ENCODE peak calls at places on chromosomes 5 and 9, in four cellular contexts. R is IMR-90, C is H1, Z is K562. V is an unnamed sample.

GRCh38 chr9:394347-395052 is 179.8 kb downstream of the DOCK8 start:
- DNase-seq in C (no peak), Z (no peak), R (no peak), V (no peak)

GRCh38 chr9:112069318-112070169 is 105.6 kb downstream of the SUSD1 start:
- DNase-seq in Z (peak), C (no peak), R (no peak), V (peak)

GRCh38 chr5:10663531-10664183 is 97.4 kb downstream of the DAP start:
- DNase-seq in R (peak), C (no peak), Z (no peak), V (no peak)

GRCh38 chr9:95092321-95093072 is 225.0 kb downstream of the FANCC start:
- DNase-seq in C (no peak), Z (no peak), R (peak), V (no peak)

GRCh38 chr9:97276310-97276852 is 31.1 kb upstream of the CCDC180 start:
- DNase-seq in Z (no peak), C (no peak), R (no peak), V (no peak)

GRCh38 chr9:97386733-97387503 is 25.0 kb upstream of the TDRD7 start:
- DNase-seq in Z (peak), C (peak), R (peak), V (no peak)

GRCh38 chr9:6904366-6904765 is 146.6 kb downstream of the KDM4C start:
- DNase-seq in Z (no peak), R (no peak), C (no peak), V (no peak)

GRCh38 chr9:68454579-68455334 is 85.9 kb downstream of the TMEM252 start:
- DNase-seq in Z (no peak), R (no peak), C (no peak), V (no peak)

GRCh38 chr5:52560366-52560765 is 227.3 kb upstream of the ITGA1 start:
- DNase-seq in R (no peak), Z (no peak), C (no peak), V (no peak)

GRCh38 chr9:97501177-97501971 is at the start of gene TMOD1:
- DNase-seq in C (peak), Z (peak), R (peak), V (no peak)

GRCh38 chr5:3659907-3660306 is 64.3 kb downstream of the IRX1 start:
- DNase-seq in C (no peak), Z (no peak), R (peak), V (no peak)

GRCh38 chr9:14021871-14022525 is 291.9 kb downstream of the NFIB start:
- DNase-seq in R (peak), C (no peak), Z (no peak), V (no peak)

GRCh38 chr5:127517110-127517479 is 345 bp upstream of the PRRC1 start:
- DNase-seq in R (peak), Z (no peak), C (no peak), V (peak)

GRCh38 chr9:93143830-93144530 is 9.9 kb upstream of the NINJ1 start:
- DNase-seq in C (no peak), R (no peak), Z (no peak), V (no peak)

GRCh38 chr5:99030871-99031440 is 102.1 kb upstream of the CHD1 start:
- DNase-seq in R (no peak), C (no peak), Z (no peak), V (no peak)

GRCh38 chr5:64330728-64331231 is 165.1 kb downstream of the RNF180 start:
- DNase-seq in C (no peak), Z (no peak), R (no peak), V (no peak)

GRCh38 chr9:35481347-35481975 is 8.4 kb upstream of the RUSC2 start:
- DNase-seq in C (peak), R (peak), Z (peak), V (no peak)

GRCh38 chr5:157652377-157652692 is at the start of gene SOX30:
- DNase-seq in Z (no peak), C (no peak), R (no peak), V (no peak)

GRCh38 chr5:2704806-2705645 is 46.5 kb downstream of the IRX2 start:
- DNase-seq in C (no peak), Z (no peak), R (no peak), V (no peak)

GRCh38 chr9:652896-653295 is 188.6 kb upstream of the DMRT1 start:
- DNase-seq in R (no peak), Z (no peak), C (no peak), V (no peak)

GRCh38 chr5:123086376-123087055 is 2.5 kb upstream of the PRDM6 start:
- DNase-seq in Z (no peak), R (no peak), C (peak), V (no peak)

GRCh38 chr5:169950333-169950732 is 30.0 kb downstream of the INSYN2B start:
- DNase-seq in C (no peak), Z (no peak), R (no peak), V (no peak)

GRCh38 chr5:74355041-74355440 is 285.5 kb downstream of the ENC1 start:
- DNase-seq in C (no peak), Z (no peak), R (no peak), V (no peak)

GRCh38 chr5:85717203-85717563 is 900.6 kb upstream of the COX7C start:
- DNase-seq in R (no peak), Z (no peak), C (no peak), V (no peak)

GRCh38 chr9:93155716-93156474 is 21.8 kb upstream of the NINJ1 start:
- DNase-seq in R (no peak), C (no peak), Z (no peak), V (no peak)

GRCh38 chr5:120873083-120873482 is 409.0 kb downstream of the PRR16 start:
- DNase-seq in C (no peak), R (peak), Z (no peak), V (no peak)

GRCh38 chr5:40681351-40682311 is 1.9 kb downstream of the PTGER4 start:
- DNase-seq in Z (no peak), R (no peak), C (peak), V (no peak)

GRCh38 chr5:142421625-142422397 is 97.0 kb upstream of the SPRY4 start:
- DNase-seq in R (no peak), Z (no peak), C (no peak), V (no peak)

DNA sequence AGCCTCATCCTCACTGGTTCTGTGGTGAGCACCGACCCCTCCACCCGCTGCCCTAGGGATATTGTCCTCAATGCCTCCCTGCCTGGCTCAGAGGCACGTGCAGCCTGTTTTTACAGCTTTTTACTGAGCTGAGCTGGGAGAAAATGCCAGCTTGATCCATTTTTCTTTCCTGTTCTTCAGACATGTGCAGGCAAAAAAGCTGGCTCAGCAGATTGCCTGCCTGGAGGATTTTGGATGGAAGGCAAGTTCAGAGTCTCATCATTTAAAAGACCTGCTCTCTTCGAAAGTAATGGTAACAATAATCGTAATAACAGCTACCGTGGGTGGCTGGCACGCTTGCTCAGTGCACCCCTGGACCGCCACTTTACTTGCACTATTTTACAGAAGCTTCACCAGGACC is 135.0 kb upstream of the SMIM23 start:
- DNase-seq in Z (no peak), C (no peak), R (no peak), V (no peak)
- TF ChIP-seq CHD1 in Z (no peak), C (no peak), R (no peak), V (no peak)

GRCh38 chr5:32869216-32869615 is 158.1 kb downstream of the NPR3 start:
- DNase-seq in C (no peak), Z (no peak), R (peak), V (no peak)

GRCh38 chr5:32866138-32866537 is 155.0 kb downstream of the NPR3 start:
- DNase-seq in Z (no peak), C (no peak), R (no peak), V (no peak)

GRCh38 chr5:32865475-32865874 is 154.4 kb downstream of the NPR3 start:
- DNase-seq in C (no peak), Z (no peak), R (peak), V (no peak)
- TF ChIP-seq CHD1 in C (no peak), Z (no peak), R (no peak), V (no peak)

DNA sequence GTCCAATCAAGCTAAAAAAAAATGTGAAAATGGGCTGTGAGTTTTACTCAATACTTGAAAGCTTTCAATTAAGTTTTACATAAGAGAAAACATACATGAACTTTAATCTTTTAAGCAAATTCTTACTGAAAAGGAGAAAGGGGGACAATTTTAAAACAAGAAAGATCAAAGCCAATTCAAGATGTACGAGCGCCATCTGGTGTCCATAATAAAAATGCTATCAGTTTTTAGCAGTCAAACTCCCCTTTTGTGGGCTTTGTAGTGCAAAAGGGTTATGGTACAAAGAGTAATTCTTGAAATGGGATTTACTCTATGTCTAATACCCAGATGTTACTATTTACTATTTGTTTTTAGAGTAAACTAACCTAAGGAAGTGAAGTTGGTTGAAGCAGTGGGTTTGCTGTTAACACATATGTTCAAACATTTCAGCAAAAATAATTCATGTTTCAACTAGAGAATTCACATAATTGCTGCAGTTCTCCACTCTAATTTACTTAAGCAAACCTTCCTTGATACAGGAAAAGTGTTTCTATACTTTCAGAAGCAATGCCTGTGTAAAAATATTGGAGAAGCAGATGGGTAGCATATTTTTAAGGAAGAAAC is 228.2 kb upstream of the TYRP1 start:
- DNase-seq in C (no peak), R (peak), Z (peak), V (no peak)
- TF ChIP-seq CHD1 in C (no peak), R (no peak), Z (no peak), V (no peak)

GRCh38 chr9:17824927-17825659 is 246.2 kb downstream of the SH3GL2 start:
- DNase-seq in R (no peak), C (no peak), Z (no peak), V (no peak)

GRCh38 chr9:17829812-17830385 is 251.0 kb downstream of the SH3GL2 start:
- DNase-seq in Z (no peak), R (no peak), C (no peak), V (no peak)

DNA sequence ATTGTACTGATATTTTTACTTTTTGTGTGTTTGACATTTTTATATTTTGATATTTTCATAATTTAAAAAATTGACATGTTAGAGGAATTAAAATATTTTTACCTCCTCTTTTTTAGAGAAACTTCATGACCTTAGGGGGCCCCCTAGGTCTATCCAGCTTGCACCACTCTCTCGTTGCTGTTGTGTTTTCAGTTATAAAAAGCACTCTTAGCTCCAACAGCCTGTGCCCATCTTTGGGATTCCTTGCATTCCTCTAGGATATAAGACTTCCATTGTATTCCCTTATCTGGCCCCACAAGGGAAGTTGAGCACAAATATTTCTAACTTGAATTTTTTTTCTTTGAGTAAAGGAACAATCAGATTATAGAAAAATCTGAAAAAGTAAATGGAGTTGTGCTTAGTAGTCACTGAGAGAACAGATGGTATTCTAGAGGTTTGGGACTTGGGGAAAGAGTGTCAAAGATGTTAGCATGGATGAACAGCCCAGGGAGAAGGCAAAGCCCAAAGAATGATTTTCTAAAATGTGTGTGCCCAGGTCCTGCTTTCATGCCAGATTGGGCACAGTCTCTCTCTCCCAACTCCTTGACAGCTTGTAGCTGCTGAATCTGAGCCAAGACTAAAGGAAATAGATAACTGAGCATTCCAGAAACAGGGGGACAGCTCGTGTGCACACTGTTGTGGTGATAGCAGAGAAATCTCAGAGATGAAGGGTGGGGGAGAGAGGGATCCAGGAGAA is 245.5 kb downstream of the SH3GL2 start:
- DNase-seq in C (no peak), R (peak), Z (no peak), V (no peak)
- TF ChIP-seq CHD1 in C (no peak), R (no peak), Z (no peak), V (no peak)

GRCh38 chr5:150144211-150144801 is 11.3 kb downstream of the PDGFRB start:
- DNase-seq in R (peak), C (no peak), Z (peak), V (no peak)
- TF ChIP-seq CHD1 in R (no peak), C (no peak), Z (no peak), V (no peak)

GRCh38 chr9:36559036-36559695 is 13.5 kb upstream of the MELK start:
- DNase-seq in R (peak), C (no peak), Z (no peak), V (no peak)

DNA sequence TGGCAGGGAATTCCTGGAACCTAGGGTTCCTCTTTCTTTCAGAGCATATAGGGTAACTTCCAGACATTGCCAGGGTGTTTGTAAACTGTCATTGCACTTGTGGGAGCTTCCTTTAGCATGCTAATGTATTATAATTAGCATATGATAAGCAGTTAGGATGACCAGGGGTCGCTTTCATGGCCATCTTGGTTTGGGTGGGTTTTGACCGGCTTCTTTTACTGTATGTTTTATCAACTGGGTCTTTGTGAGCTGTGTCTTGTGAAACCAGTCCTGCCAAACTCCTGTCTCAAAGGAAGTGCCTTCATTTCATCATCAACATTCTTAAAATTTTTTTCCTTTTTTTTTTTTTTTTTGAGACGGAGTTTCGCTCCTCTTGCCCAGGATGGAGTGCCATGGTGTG is 11.9 kb upstream of the MELK start:
- DNase-seq in Z (no peak), C (no peak), R (peak), V (no peak)
- TF ChIP-seq CHD1 in Z (no peak), C (no peak), R (no peak), V (no peak)

GRCh38 chr5:33072700-33073099 is 361.6 kb downstream of the NPR3 start:
- DNase-seq in C (no peak), Z (no peak), R (peak), V (no peak)

GRCh38 chr5:33072296-33072695 is 361.2 kb downstream of the NPR3 start:
- DNase-seq in C (no peak), Z (no peak), R (no peak), V (no peak)

GRCh38 chr5:33068786-33069185 is 357.7 kb downstream of the NPR3 start:
- DNase-seq in Z (no peak), R (peak), C (no peak), V (no peak)

GRCh38 chr5:33065146-33065545 is 354.0 kb downstream of the NPR3 start:
- DNase-seq in R (no peak), Z (no peak), C (no peak), V (no peak)

DNA sequence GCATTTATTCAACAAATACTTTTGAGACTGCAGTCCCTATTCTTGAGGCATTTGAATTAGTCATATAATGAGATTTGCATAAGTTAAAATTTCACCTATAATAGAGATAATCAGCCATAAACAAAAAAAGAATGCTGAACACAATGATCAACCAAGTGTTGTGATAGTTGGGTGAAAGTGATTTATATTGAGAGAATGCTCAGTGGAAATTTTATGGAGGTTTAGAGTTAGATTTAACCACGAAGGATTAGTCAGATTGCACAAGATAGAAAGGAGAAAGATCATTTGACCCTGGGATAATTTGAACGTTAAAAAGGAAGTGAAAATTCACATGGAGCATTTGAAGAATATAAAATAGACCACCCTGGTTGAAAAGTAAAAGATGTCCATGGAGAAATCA is 356.2 kb downstream of the NPR3 start:
- DNase-seq in R (no peak), C (no peak), Z (no peak), V (no peak)
- TF ChIP-seq CHD1 in R (no peak), C (no peak), Z (no peak), V (no peak)

GRCh38 chr9:136465500-136466154 is 17.2 kb downstream of the SEC16A start:
- DNase-seq in R (no peak), C (no peak), Z (no peak), V (no peak)
- TF ChIP-seq CHD1 in R (no peak), C (no peak), Z (no peak), V (no peak)

GRCh38 chr9:38339087-38339486 is 53.4 kb upstream of the ALDH1B1 start:
- DNase-seq in R (peak), Z (no peak), C (no peak), V (peak)
- TF ChIP-seq CHD1 in R (no peak), Z (no peak), C (no peak), V (no peak)